ENCODE peak calls at places on chromosomes 11 and 22, in nine cellular contexts. X, I, D, B, M, T, S, Q and E are unnamed samples.
A peak's percentile ranks its signal among the peaks of the same experiment; 100 is the strongest.

GRCh38 chr11:27485930-27486773 is 13.6 kb upstream of the LGR4 start:
- DNase-seq in M (no peak), B (peak; percentile 47), T (peak; percentile 70), Q (peak; percentile 61), I (no peak), S (no peak), X (no peak), D (peak; percentile 45), E (no peak)

GRCh38 chr11:102177974-102178631 is 67.9 kb downstream of the YAP1 start:
- DNase-seq in M (no peak), B (no peak), D (peak; percentile 93), Q (no peak), X (no peak), S (no peak), I (peak; percentile 67), T (no peak), E (no peak)

GRCh38 chr11:98732947-98733346 is 287.8 kb upstream of the CNTN5 start:
- DNase-seq in S (no peak), D (no peak), Q (no peak), I (no peak), T (no peak), M (no peak), B (no peak), X (no peak), E (no peak)

GRCh38 chr22:25494774-25495173 is 69.7 kb upstream of the GRK3 start:
- DNase-seq in M (no peak), D (no peak), Q (no peak), X (no peak), B (no peak), T (no peak), S (no peak), I (no peak), E (no peak)

GRCh38 chr11:102410382-102410784 is 42.2 kb downstream of the TMEM123 start:
- DNase-seq in Q (no peak), X (no peak), M (no peak), I (no peak), B (no peak), D (peak; percentile 50), T (no peak), S (no peak), E (no peak)

GRCh38 chr22:42214625-42215415 is 55.6 kb downstream of the TCF20 start:
- DNase-seq in T (peak; percentile 89), Q (peak; percentile 30), X (no peak), S (no peak), D (no peak), I (no peak), B (no peak), M (no peak), E (no peak)

GRCh38 chr11:72308226-72309073 is 64.5 kb upstream of the PHOX2A start:
- DNase-seq in M (no peak), S (no peak), I (peak; percentile 48), Q (peak; percentile 15), B (no peak), X (no peak), D (peak; percentile 91), T (peak; percentile 9), E (peak; percentile 88)

GRCh38 chr11:76700177-76701100 is 29.9 kb upstream of the LRRC32 start:
- DNase-seq in S (no peak), Q (no peak), M (no peak), I (peak; percentile 52), D (peak; percentile 92), T (no peak), X (no peak), B (no peak), E (no peak)

GRCh38 chr11:63609536-63609935 is 4.7 kb downstream of the PLAAT3 start:
- DNase-seq in X (no peak), D (peak; percentile 48), B (no peak), Q (no peak), I (no peak), S (no peak), M (no peak), T (peak; percentile 64), E (no peak)

GRCh38 chr11:68479390-68479789 is 18.8 kb downstream of the PPP6R3 start:
- DNase-seq in M (no peak), T (no peak), D (no peak), X (no peak), I (no peak), S (no peak), Q (no peak), B (no peak), E (no peak)

GRCh38 chr11:129639300-129639699 is 176.3 kb upstream of the TMEM45B start:
- DNase-seq in I (peak; percentile 87), Q (no peak), D (peak; percentile 98), M (no peak), B (no peak), S (no peak), X (no peak), T (no peak), E (no peak)

GRCh38 chr22:48953830-48954229 is 873.8 kb downstream of the BRD1 start:
- DNase-seq in Q (no peak), M (no peak), I (no peak), D (no peak), S (no peak), T (no peak), X (peak; percentile 40), B (no peak), E (no peak)

GRCh38 chr22:19036523-19037273 is 85.5 kb downstream of the DGCR2 start:
- DNase-seq in T (no peak), Q (no peak), S (no peak), B (no peak), X (peak; percentile 61), I (no peak), M (no peak), D (no peak), E (no peak)

GRCh38 chr11:35088676-35089075 is 50.3 kb upstream of the CD44 start:
- DNase-seq in B (no peak), T (no peak), X (no peak), Q (no peak), M (no peak), S (no peak), D (peak; percentile 68), I (no peak), E (no peak)

GRCh38 chr22:30290679-30291333 is 1.5 kb upstream of the CASTOR1 start:
- DNase-seq in I (no peak), B (no peak), Q (peak; percentile 56), X (peak; percentile 69), S (no peak), T (peak; percentile 72), D (peak; percentile 64), M (no peak), E (no peak)

GRCh38 chr22:40747361-40747760 is 68.1 kb downstream of the MCHR1 start:
- DNase-seq in Q (no peak), M (no peak), B (no peak), I (no peak), D (no peak), T (no peak), X (no peak), S (no peak), E (no peak)

GRCh38 chr22:49934891-49935557 is 16.6 kb downstream of the CRELD2 start:
- DNase-seq in T (peak; percentile 6), Q (peak; percentile 49), I (no peak), B (peak; percentile 93), M (peak; percentile 82), D (no peak), X (no peak), S (peak; percentile 73), E (no peak)